ENCODE peak calls at places on chromosomes 2 and 18, in six cellular contexts. One of them, this sample, is unnamed.
A peak's percentile ranks its signal among the peaks of the same experiment; 100 is the strongest.

GRCh38 chr2:19353721-19354050 is 4.7 kb downstream of the OSR1 start:
- DNase-seq in neural progenitor cell: no peak
- DNase-seq in IMR-90: no peak
- DNase-seq in H1: no peak
- DNase-seq in GM23248: no peak
- DNase-seq in NT2/D1: no peak
- DNase-seq in this sample: no peak

GRCh38 chr18:37612519-37612918 is 46.9 kb upstream of the CELF4 start:
- DNase-seq in H1: peak; percentile 23
- DNase-seq in GM23248: no peak
- DNase-seq in NT2/D1: no peak
- DNase-seq in neural progenitor cell: no peak
- DNase-seq in IMR-90: no peak
- DNase-seq in this sample: no peak

GRCh38 chr2:64421199-64421598 is 32.8 kb upstream of the LGALSL start:
- DNase-seq in H1: no peak
- DNase-seq in IMR-90: no peak
- DNase-seq in GM23248: no peak
- DNase-seq in neural progenitor cell: no peak
- DNase-seq in NT2/D1: no peak
- DNase-seq in this sample: no peak

GRCh38 chr2:165720526-165720925 is 73.5 kb downstream of the GALNT3 start:
- DNase-seq in GM23248: peak; percentile 79
- DNase-seq in IMR-90: peak; percentile 75
- DNase-seq in H1: no peak
- DNase-seq in neural progenitor cell: no peak
- DNase-seq in NT2/D1: no peak
- DNase-seq in this sample: peak; percentile 65

GRCh38 chr2:2933421-2933820 is 444.2 kb downstream of the EIPR1 start:
- DNase-seq in H1: no peak
- DNase-seq in GM23248: no peak
- DNase-seq in IMR-90: no peak
- DNase-seq in neural progenitor cell: peak; percentile 88
- DNase-seq in NT2/D1: no peak
- DNase-seq in this sample: no peak

GRCh38 chr2:109428841-109429710 is 184.7 kb downstream of the SEPTIN10 start:
- DNase-seq in IMR-90: no peak
- DNase-seq in neural progenitor cell: no peak
- DNase-seq in NT2/D1: no peak
- DNase-seq in H1: no peak
- DNase-seq in GM23248: no peak
- DNase-seq in this sample: no peak

GRCh38 chr18:72762505-72763122 is 105.2 kb downstream of the NETO1 start:
- DNase-seq in IMR-90: peak; percentile 69
- DNase-seq in NT2/D1: peak; percentile 32
- DNase-seq in GM23248: peak; percentile 65
- DNase-seq in neural progenitor cell: peak; percentile 71
- DNase-seq in H1: no peak
- DNase-seq in this sample: peak; percentile 89

GRCh38 chr2:84897773-84898172 is 7.7 kb upstream of the TMSB10 start:
- DNase-seq in H1: no peak
- DNase-seq in IMR-90: no peak
- DNase-seq in NT2/D1: no peak
- DNase-seq in GM23248: peak; percentile 47
- DNase-seq in neural progenitor cell: no peak
- DNase-seq in this sample: no peak

GRCh38 chr2:1341409-1342120 is 71.7 kb upstream of the TPO start:
- DNase-seq in H1: no peak
- DNase-seq in GM23248: no peak
- DNase-seq in neural progenitor cell: no peak
- DNase-seq in NT2/D1: peak; percentile 81
- DNase-seq in IMR-90: no peak
- DNase-seq in this sample: no peak

GRCh38 chr2:54839526-54840255 is 116.2 kb downstream of the EML6 start:
- DNase-seq in IMR-90: no peak
- DNase-seq in GM23248: no peak
- DNase-seq in H1: no peak
- DNase-seq in NT2/D1: no peak
- DNase-seq in neural progenitor cell: no peak
- DNase-seq in this sample: no peak

GRCh38 chr2:44691174-44691785 is 250.2 kb upstream of the SIX3 start:
- DNase-seq in IMR-90: no peak
- DNase-seq in H1: no peak
- DNase-seq in NT2/D1: no peak
- DNase-seq in GM23248: no peak
- DNase-seq in neural progenitor cell: no peak
- DNase-seq in this sample: no peak

GRCh38 chr2:179239194-179239593 is 25.4 kb downstream of the SESTD1 start:
- DNase-seq in NT2/D1: no peak
- DNase-seq in H1: no peak
- DNase-seq in GM23248: peak; percentile 62
- DNase-seq in IMR-90: peak; percentile 28
- DNase-seq in neural progenitor cell: no peak
- DNase-seq in this sample: no peak

GRCh38 chr2:64243081-64244048 is 99.1 kb upstream of the PELI1 start:
- DNase-seq in H1: peak; percentile 22
- DNase-seq in GM23248: no peak
- DNase-seq in NT2/D1: no peak
- DNase-seq in neural progenitor cell: no peak
- DNase-seq in IMR-90: no peak
- DNase-seq in this sample: no peak

GRCh38 chr2:23092831-23093230 is 292.1 kb upstream of the KLHL29 start:
- DNase-seq in neural progenitor cell: peak; percentile 76
- DNase-seq in NT2/D1: no peak
- DNase-seq in IMR-90: peak; percentile 2
- DNase-seq in H1: no peak
- DNase-seq in GM23248: peak; percentile 48
- DNase-seq in this sample: peak; percentile 48

GRCh38 chr2:70123051-70123828 is 36.0 kb downstream of the PCBP1 start:
- DNase-seq in neural progenitor cell: peak; percentile 90
- DNase-seq in GM23248: peak; percentile 67
- DNase-seq in NT2/D1: peak; percentile 87
- DNase-seq in IMR-90: peak; percentile 50
- DNase-seq in H1: peak; percentile 76
- DNase-seq in this sample: peak; percentile 81

GRCh38 chr2:56515399-56515798 is 331.6 kb downstream of the CCDC85A start:
- DNase-seq in H1: no peak
- DNase-seq in GM23248: no peak
- DNase-seq in neural progenitor cell: no peak
- DNase-seq in IMR-90: no peak
- DNase-seq in NT2/D1: no peak
- DNase-seq in this sample: no peak

GRCh38 chr18:63881851-63882250 is 5.7 kb upstream of the SERPINB2 start:
- DNase-seq in NT2/D1: no peak
- DNase-seq in IMR-90: peak; percentile 65
- DNase-seq in neural progenitor cell: no peak
- DNase-seq in GM23248: peak; percentile 70
- DNase-seq in H1: no peak
- DNase-seq in this sample: peak; percentile 19

GRCh38 chr2:233422050-233422639 is 67.9 kb downstream of the DGKD start:
- DNase-seq in NT2/D1: no peak
- DNase-seq in IMR-90: no peak
- DNase-seq in neural progenitor cell: no peak
- DNase-seq in GM23248: no peak
- DNase-seq in H1: peak; percentile 42
- DNase-seq in this sample: no peak
- H3K9ac ChIP-seq in NT2/D1: no peak overlapping the region
- H3K9ac ChIP-seq in IMR-90: no peak overlapping the region
- H3K9ac ChIP-seq in neural progenitor cell: no peak overlapping the region
- H3K9ac ChIP-seq in GM23248: no peak overlapping the region
- H3K9ac ChIP-seq in H1: no peak overlapping the region
- H3K9ac ChIP-seq in this sample: no peak overlapping the region

DNA sequence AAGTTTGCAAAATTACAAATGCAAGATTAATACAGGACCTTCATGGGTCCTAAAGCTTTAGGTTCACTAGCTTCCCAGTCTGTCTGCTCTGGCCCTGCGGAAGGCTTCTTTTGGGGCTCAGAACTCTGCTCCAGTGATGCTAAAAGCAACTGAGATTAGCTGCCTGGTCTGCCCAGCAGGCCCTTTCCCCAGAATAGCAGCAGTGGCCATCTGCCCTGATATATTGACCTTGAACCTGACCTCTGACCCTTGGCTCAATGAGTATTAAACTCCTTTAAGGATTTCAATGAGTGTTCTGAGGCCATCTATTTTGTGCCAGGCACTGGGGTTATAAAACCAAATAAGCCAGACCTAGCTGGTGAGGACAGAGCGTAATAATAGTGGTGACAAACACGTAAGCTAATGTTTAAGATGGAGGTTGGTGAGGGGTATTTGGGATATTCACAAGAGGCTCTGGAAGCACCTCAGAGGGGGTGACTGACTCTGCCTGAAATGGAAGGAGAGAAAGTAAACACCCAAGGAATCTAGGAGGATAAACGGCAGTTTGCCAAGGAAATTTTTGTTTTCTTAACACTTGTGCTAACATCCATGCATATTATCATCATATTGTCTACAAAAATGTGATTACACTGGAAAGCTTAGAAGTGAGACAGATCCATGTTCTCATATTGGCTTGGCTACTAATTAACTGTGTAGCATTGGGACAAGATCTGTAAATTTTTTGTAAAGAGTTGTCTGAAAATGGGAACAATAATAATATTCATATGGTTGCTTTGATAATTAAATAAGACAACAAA is 50.4 kb upstream of the LCLAT1 start:
- DNase-seq in neural progenitor cell: no peak
- DNase-seq in NT2/D1: no peak
- DNase-seq in IMR-90: no peak
- DNase-seq in GM23248: no peak
- DNase-seq in H1: no peak
- DNase-seq in this sample: no peak
- H3K4me1 ChIP-seq in neural progenitor cell: no peaks in the 10 kb centered on the region
- H3K4me1 ChIP-seq in NT2/D1: no peaks in the 10 kb centered on the region
- H3K4me1 ChIP-seq in IMR-90: peaks cover 8% of the 10 kb centered on the region
- H3K4me1 ChIP-seq in GM23248: peaks cover 18% of the 10 kb centered on the region
- H3K4me1 ChIP-seq in H1: no peaks in the 10 kb centered on the region
- H3K4me1 ChIP-seq in this sample: no peaks in the 10 kb centered on the region

DNA sequence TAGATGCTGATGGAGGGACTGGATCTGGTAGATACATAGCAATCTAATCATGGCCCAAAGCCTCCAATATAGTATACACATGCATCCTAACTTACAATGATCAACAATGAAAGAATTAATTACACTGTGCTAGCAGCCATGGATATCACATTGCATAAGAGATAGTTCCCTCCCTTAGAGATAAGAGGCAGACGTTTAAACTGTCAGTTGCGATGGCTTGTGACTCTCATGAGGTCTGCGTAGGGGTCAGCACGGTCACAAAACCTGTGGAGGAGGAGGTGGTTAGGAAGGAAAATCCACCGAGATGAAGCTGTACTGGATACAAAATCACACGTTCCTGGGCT is 817 bp upstream of the RALB start:
- DNase-seq in H1: no peak
- DNase-seq in NT2/D1: no peak
- DNase-seq in IMR-90: no peak
- DNase-seq in GM23248: no peak
- DNase-seq in neural progenitor cell: no peak
- DNase-seq in this sample: no peak
- H3K9ac ChIP-seq in H1: no peak overlapping the region
- H3K9ac ChIP-seq in NT2/D1: peak overlapping the region; percentile 58
- H3K9ac ChIP-seq in IMR-90: peak overlapping the region; percentile 46
- H3K9ac ChIP-seq in GM23248: peak overlapping the region; percentile 79
- H3K9ac ChIP-seq in neural progenitor cell: no peak overlapping the region
- H3K9ac ChIP-seq in this sample: peak overlapping the region; percentile 78

GRCh38 chr2:219252570-219252899 is 508 bp upstream of the TUBA4B start:
- DNase-seq in NT2/D1: no peak
- DNase-seq in H1: no peak
- DNase-seq in IMR-90: no peak
- DNase-seq in GM23248: peak; percentile 52
- DNase-seq in neural progenitor cell: peak; percentile 35
- DNase-seq in this sample: no peak
- H3K4me1 ChIP-seq in NT2/D1: peaks cover 25% of the 10 kb centered on the region
- H3K4me1 ChIP-seq in H1: peaks cover 14% of the 10 kb centered on the region
- H3K4me1 ChIP-seq in IMR-90: peaks cover 40% of the 10 kb centered on the region
- H3K4me1 ChIP-seq in GM23248: peaks cover 40% of the 10 kb centered on the region
- H3K4me1 ChIP-seq in neural progenitor cell: peaks cover 7% of the 10 kb centered on the region
- H3K4me1 ChIP-seq in this sample: peaks cover 47% of the 10 kb centered on the region

GRCh38 chr18:69649678-69650077 is 249.0 kb downstream of the DOK6 start:
- DNase-seq in H1: no peak
- DNase-seq in neural progenitor cell: no peak
- DNase-seq in NT2/D1: no peak
- DNase-seq in GM23248: no peak
- DNase-seq in IMR-90: no peak
- DNase-seq in this sample: no peak

GRCh38 chr18:69648486-69648885 is 247.8 kb downstream of the DOK6 start:
- DNase-seq in H1: no peak
- DNase-seq in GM23248: no peak
- DNase-seq in IMR-90: no peak
- DNase-seq in NT2/D1: no peak
- DNase-seq in neural progenitor cell: no peak
- DNase-seq in this sample: no peak

GRCh38 chr18:69651243-69651642 is 250.6 kb downstream of the DOK6 start:
- DNase-seq in GM23248: no peak
- DNase-seq in neural progenitor cell: no peak
- DNase-seq in IMR-90: no peak
- DNase-seq in H1: no peak
- DNase-seq in NT2/D1: no peak
- DNase-seq in this sample: no peak

GRCh38 chr18:69647695-69648094 is 247.0 kb downstream of the DOK6 start:
- DNase-seq in IMR-90: no peak
- DNase-seq in GM23248: no peak
- DNase-seq in neural progenitor cell: no peak
- DNase-seq in NT2/D1: no peak
- DNase-seq in H1: no peak
- DNase-seq in this sample: no peak
- H3K9ac ChIP-seq in IMR-90: no peak overlapping the region
- H3K9ac ChIP-seq in GM23248: no peak overlapping the region
- H3K9ac ChIP-seq in neural progenitor cell: no peak overlapping the region
- H3K9ac ChIP-seq in NT2/D1: no peak overlapping the region
- H3K9ac ChIP-seq in H1: no peak overlapping the region
- H3K9ac ChIP-seq in this sample: no peak overlapping the region

GRCh38 chr2:157836531-157836930 is 39.6 kb downstream of the ACVR1 start:
- DNase-seq in IMR-90: no peak
- DNase-seq in GM23248: no peak
- DNase-seq in neural progenitor cell: no peak
- DNase-seq in NT2/D1: no peak
- DNase-seq in H1: no peak
- DNase-seq in this sample: no peak
- H3K4me1 ChIP-seq in IMR-90: peaks cover 25% of the 10 kb centered on the region
- H3K4me1 ChIP-seq in GM23248: peaks cover 34% of the 10 kb centered on the region
- H3K4me1 ChIP-seq in neural progenitor cell: peaks cover 57% of the 10 kb centered on the region
- H3K4me1 ChIP-seq in NT2/D1: peaks cover 11% of the 10 kb centered on the region
- H3K4me1 ChIP-seq in H1: peaks cover 38% of the 10 kb centered on the region
- H3K4me1 ChIP-seq in this sample: peaks cover 45% of the 10 kb centered on the region

GRCh38 chr2:181190711-181191110 is 210.3 kb downstream of the UBE2E3 start:
- DNase-seq in H1: no peak
- DNase-seq in NT2/D1: no peak
- DNase-seq in neural progenitor cell: peak; percentile 13
- DNase-seq in IMR-90: no peak
- DNase-seq in GM23248: peak; percentile 8
- DNase-seq in this sample: no peak
- H3K9ac ChIP-seq in H1: no peak overlapping the region
- H3K9ac ChIP-seq in NT2/D1: no peak overlapping the region
- H3K9ac ChIP-seq in neural progenitor cell: no peak overlapping the region
- H3K9ac ChIP-seq in IMR-90: no peak overlapping the region
- H3K9ac ChIP-seq in GM23248: no peak overlapping the region
- H3K9ac ChIP-seq in this sample: no peak overlapping the region

GRCh38 chr2:180985771-180986395 is 5.5 kb downstream of the UBE2E3 start:
- DNase-seq in IMR-90: no peak
- DNase-seq in NT2/D1: no peak
- DNase-seq in GM23248: no peak
- DNase-seq in H1: no peak
- DNase-seq in neural progenitor cell: no peak
- DNase-seq in this sample: no peak
- H3K4me1 ChIP-seq in IMR-90: peaks cover 2% of the 10 kb centered on the region
- H3K4me1 ChIP-seq in NT2/D1: no peaks in the 10 kb centered on the region
- H3K4me1 ChIP-seq in GM23248: peaks cover 71% of the 10 kb centered on the region
- H3K4me1 ChIP-seq in H1: peaks cover 5% of the 10 kb centered on the region
- H3K4me1 ChIP-seq in neural progenitor cell: peaks cover 52% of the 10 kb centered on the region
- H3K4me1 ChIP-seq in this sample: peaks cover 27% of the 10 kb centered on the region

GRCh38 chr2:139281124-139281523 is 500.9 kb upstream of the NXPH2 start:
- DNase-seq in GM23248: no peak
- DNase-seq in neural progenitor cell: no peak
- DNase-seq in IMR-90: no peak
- DNase-seq in NT2/D1: no peak
- DNase-seq in H1: no peak
- DNase-seq in this sample: no peak
- H3K9ac ChIP-seq in GM23248: no peak overlapping the region
- H3K9ac ChIP-seq in neural progenitor cell: no peak overlapping the region
- H3K9ac ChIP-seq in IMR-90: no peak overlapping the region
- H3K9ac ChIP-seq in NT2/D1: no peak overlapping the region
- H3K9ac ChIP-seq in H1: no peak overlapping the region
- H3K9ac ChIP-seq in this sample: no peak overlapping the region

This sample was measured in adipocyte.